ENCODE peak calls at places on chromosomes 3 and 15, in five cellular contexts. One of them, this sample, is unnamed. For H3K27me3, the result is how much of the 10 kb centered on the place peaks cover.

GRCh38 chr3:185423178-185423577 is 60.2 kb downstream of the MAP3K13 start:
- DNase-seq in CD8-positive, alpha-beta T cell: no peak
- DNase-seq in breast epithelium: no peak
- DNase-seq in left ventricle myocardium inferior: no peak
- DNase-seq in GM06990: no peak
- DNase-seq in this sample: peak

GRCh38 chr3:105791919-105792786 is 76.7 kb downstream of the CBLB start:
- DNase-seq in CD8-positive, alpha-beta T cell: no peak
- DNase-seq in breast epithelium: peak
- DNase-seq in left ventricle myocardium inferior: peak
- DNase-seq in GM06990: no peak
- DNase-seq in this sample: no peak

GRCh38 chr15:91099616-91100560 is at the start of gene SV2B:
- DNase-seq in CD8-positive, alpha-beta T cell: no peak
- DNase-seq in breast epithelium: no peak
- DNase-seq in left ventricle myocardium inferior: peak
- DNase-seq in GM06990: peak
- DNase-seq in this sample: no peak

GRCh38 chr15:52652984-52653383 is 26.2 kb downstream of the ATOSA start:
- DNase-seq in CD8-positive, alpha-beta T cell: no peak
- DNase-seq in breast epithelium: no peak
- DNase-seq in left ventricle myocardium inferior: no peak
- DNase-seq in GM06990: no peak
- DNase-seq in this sample: no peak

GRCh38 chr3:127440384-127440783 is 150.1 kb downstream of the TPRA1 start:
- DNase-seq in CD8-positive, alpha-beta T cell: no peak
- DNase-seq in breast epithelium: no peak
- DNase-seq in left ventricle myocardium inferior: no peak
- DNase-seq in GM06990: no peak
- DNase-seq in this sample: no peak

GRCh38 chr3:110327870-110328269 is 743.7 kb upstream of the NECTIN3 start:
- DNase-seq in CD8-positive, alpha-beta T cell: no peak
- DNase-seq in breast epithelium: no peak
- DNase-seq in left ventricle myocardium inferior: no peak
- DNase-seq in GM06990: no peak
- DNase-seq in this sample: no peak

GRCh38 chr3:77871436-77871835 is 831.5 kb downstream of the ROBO2 start:
- DNase-seq in CD8-positive, alpha-beta T cell: no peak
- DNase-seq in breast epithelium: no peak
- DNase-seq in left ventricle myocardium inferior: no peak
- DNase-seq in GM06990: no peak
- DNase-seq in this sample: no peak

GRCh38 chr15:48803877-48804276 is 7.0 kb downstream of the CEP152 start:
- DNase-seq in CD8-positive, alpha-beta T cell: no peak
- DNase-seq in breast epithelium: no peak
- DNase-seq in left ventricle myocardium inferior: no peak
- DNase-seq in GM06990: no peak
- DNase-seq in this sample: no peak

GRCh38 chr3:48034000-48034516 is 17.8 kb upstream of the MAP4 start:
- DNase-seq in CD8-positive, alpha-beta T cell: no peak
- DNase-seq in breast epithelium: no peak
- DNase-seq in left ventricle myocardium inferior: no peak
- DNase-seq in GM06990: peak
- DNase-seq in this sample: no peak

GRCh38 chr3:168117853-168118313 is 22.2 kb upstream of the GOLIM4 start:
- DNase-seq in CD8-positive, alpha-beta T cell: no peak
- DNase-seq in breast epithelium: no peak
- DNase-seq in left ventricle myocardium inferior: no peak
- DNase-seq in GM06990: no peak
- DNase-seq in this sample: no peak

GRCh38 chr3:5058463-5058862 is 63.6 kb upstream of the ARL8B start:
- DNase-seq in CD8-positive, alpha-beta T cell: no peak
- DNase-seq in breast epithelium: no peak
- DNase-seq in left ventricle myocardium inferior: no peak
- DNase-seq in GM06990: no peak
- DNase-seq in this sample: no peak

GRCh38 chr15:67941643-67942315 is 101.9 kb upstream of the RNU6-1 start:
- DNase-seq in CD8-positive, alpha-beta T cell: no peak
- DNase-seq in breast epithelium: peak
- DNase-seq in left ventricle myocardium inferior: no peak
- DNase-seq in GM06990: no peak
- DNase-seq in this sample: no peak

GRCh38 chr3:141231923-141232861 is 567 bp downstream of the PXYLP1 start:
- DNase-seq in CD8-positive, alpha-beta T cell: no peak
- DNase-seq in breast epithelium: peak
- DNase-seq in left ventricle myocardium inferior: peak
- DNase-seq in GM06990: peak
- DNase-seq in this sample: no peak

GRCh38 chr15:31325432-31325975 is 1.1 kb upstream of the KLF13 start:
- DNase-seq in CD8-positive, alpha-beta T cell: peak
- DNase-seq in breast epithelium: peak
- DNase-seq in left ventricle myocardium inferior: peak
- DNase-seq in GM06990: peak
- DNase-seq in this sample: no peak

GRCh38 chr3:43883729-43884396 is 193.1 kb downstream of the ABHD5 start:
- DNase-seq in CD8-positive, alpha-beta T cell: no peak
- DNase-seq in breast epithelium: peak
- DNase-seq in left ventricle myocardium inferior: no peak
- DNase-seq in GM06990: no peak
- DNase-seq in this sample: no peak

GRCh38 chr3:33115024-33115768 is 1.4 kb downstream of the CRTAP start:
- DNase-seq in CD8-positive, alpha-beta T cell: no peak
- DNase-seq in breast epithelium: peak
- DNase-seq in left ventricle myocardium inferior: peak
- DNase-seq in GM06990: no peak
- DNase-seq in this sample: no peak

GRCh38 chr3:70614111-70614510 is 301.7 kb upstream of the MDFIC2 start:
- DNase-seq in CD8-positive, alpha-beta T cell: no peak
- DNase-seq in breast epithelium: no peak
- DNase-seq in left ventricle myocardium inferior: no peak
- DNase-seq in GM06990: no peak
- DNase-seq in this sample: no peak

GRCh38 chr3:191492601-191493000 is 31.6 kb downstream of the PYDC2 start:
- DNase-seq in CD8-positive, alpha-beta T cell: no peak
- DNase-seq in breast epithelium: no peak
- DNase-seq in left ventricle myocardium inferior: no peak
- DNase-seq in GM06990: no peak
- DNase-seq in this sample: no peak

GRCh38 chr3:195032955-195033354 is 238.0 kb downstream of the XXYLT1 start:
- DNase-seq in CD8-positive, alpha-beta T cell: no peak
- DNase-seq in breast epithelium: no peak
- DNase-seq in left ventricle myocardium inferior: no peak
- DNase-seq in GM06990: no peak
- DNase-seq in this sample: no peak

GRCh38 chr3:10743366-10744097 is 72.5 kb upstream of the SLC6A11 start:
- DNase-seq in CD8-positive, alpha-beta T cell: no peak
- DNase-seq in breast epithelium: no peak
- DNase-seq in left ventricle myocardium inferior: no peak
- DNase-seq in GM06990: no peak
- DNase-seq in this sample: no peak

GRCh38 chr3:115245437-115245836 is 98.3 kb upstream of the ZBTB20 start:
- DNase-seq in CD8-positive, alpha-beta T cell: no peak
- DNase-seq in breast epithelium: no peak
- DNase-seq in left ventricle myocardium inferior: no peak
- DNase-seq in GM06990: no peak
- DNase-seq in this sample: no peak

GRCh38 chr3:114567774-114568173 is 273.9 kb downstream of the TIGIT start:
- DNase-seq in CD8-positive, alpha-beta T cell: no peak
- DNase-seq in breast epithelium: no peak
- DNase-seq in left ventricle myocardium inferior: no peak
- DNase-seq in GM06990: no peak
- DNase-seq in this sample: no peak

GRCh38 chr3:146218880-146219866 is 31.7 kb downstream of the PLSCR4 start:
- DNase-seq in CD8-positive, alpha-beta T cell: peak
- DNase-seq in breast epithelium: no peak
- DNase-seq in left ventricle myocardium inferior: no peak
- DNase-seq in GM06990: no peak
- DNase-seq in this sample: no peak

GRCh38 chr3:126119008-126119675 is 35.2 kb upstream of the SLC41A3 start:
- DNase-seq in CD8-positive, alpha-beta T cell: no peak
- DNase-seq in breast epithelium: no peak
- DNase-seq in left ventricle myocardium inferior: no peak
- DNase-seq in GM06990: no peak
- DNase-seq in this sample: no peak

GRCh38 chr3:45642731-45643152 is 46.5 kb upstream of the SACM1L start:
- DNase-seq in CD8-positive, alpha-beta T cell: no peak
- DNase-seq in breast epithelium: no peak
- DNase-seq in left ventricle myocardium inferior: no peak
- DNase-seq in GM06990: no peak
- DNase-seq in this sample: no peak

GRCh38 chr3:43755511-43756200 is 64.9 kb downstream of the ABHD5 start:
- DNase-seq in CD8-positive, alpha-beta T cell: no peak
- DNase-seq in breast epithelium: no peak
- DNase-seq in left ventricle myocardium inferior: no peak
- DNase-seq in GM06990: no peak
- DNase-seq in this sample: no peak

GRCh38 chr3:12381199-12381598 is 92.3 kb downstream of the PPARG start:
- DNase-seq in CD8-positive, alpha-beta T cell: no peak
- DNase-seq in breast epithelium: no peak
- DNase-seq in left ventricle myocardium inferior: no peak
- DNase-seq in GM06990: no peak
- DNase-seq in this sample: no peak

GRCh38 chr3:5428607-5429516 is 241.4 kb downstream of the EDEM1 start:
- DNase-seq in CD8-positive, alpha-beta T cell: no peak
- DNase-seq in breast epithelium: no peak
- DNase-seq in left ventricle myocardium inferior: no peak
- DNase-seq in GM06990: peak
- DNase-seq in this sample: no peak

GRCh38 chr3:65953301-65953812 is 85.4 kb downstream of the MAGI1 start:
- DNase-seq in CD8-positive, alpha-beta T cell: no peak
- DNase-seq in breast epithelium: peak
- DNase-seq in left ventricle myocardium inferior: no peak
- DNase-seq in GM06990: no peak
- DNase-seq in this sample: no peak

GRCh38 chr15:65986416-65986815 is 117.1 kb downstream of the RAB11A start:
- DNase-seq in CD8-positive, alpha-beta T cell: no peak
- DNase-seq in breast epithelium: no peak
- DNase-seq in left ventricle myocardium inferior: no peak
- DNase-seq in GM06990: no peak
- DNase-seq in this sample: no peak
- H3K27me3 ChIP-seq in CD8-positive, alpha-beta T cell: under half
- H3K27me3 ChIP-seq in breast epithelium: under half
- H3K27me3 ChIP-seq in left ventricle myocardium inferior: half or more
- H3K27me3 ChIP-seq in GM06990: under half
- H3K27me3 ChIP-seq in this sample: under half

DNA sequence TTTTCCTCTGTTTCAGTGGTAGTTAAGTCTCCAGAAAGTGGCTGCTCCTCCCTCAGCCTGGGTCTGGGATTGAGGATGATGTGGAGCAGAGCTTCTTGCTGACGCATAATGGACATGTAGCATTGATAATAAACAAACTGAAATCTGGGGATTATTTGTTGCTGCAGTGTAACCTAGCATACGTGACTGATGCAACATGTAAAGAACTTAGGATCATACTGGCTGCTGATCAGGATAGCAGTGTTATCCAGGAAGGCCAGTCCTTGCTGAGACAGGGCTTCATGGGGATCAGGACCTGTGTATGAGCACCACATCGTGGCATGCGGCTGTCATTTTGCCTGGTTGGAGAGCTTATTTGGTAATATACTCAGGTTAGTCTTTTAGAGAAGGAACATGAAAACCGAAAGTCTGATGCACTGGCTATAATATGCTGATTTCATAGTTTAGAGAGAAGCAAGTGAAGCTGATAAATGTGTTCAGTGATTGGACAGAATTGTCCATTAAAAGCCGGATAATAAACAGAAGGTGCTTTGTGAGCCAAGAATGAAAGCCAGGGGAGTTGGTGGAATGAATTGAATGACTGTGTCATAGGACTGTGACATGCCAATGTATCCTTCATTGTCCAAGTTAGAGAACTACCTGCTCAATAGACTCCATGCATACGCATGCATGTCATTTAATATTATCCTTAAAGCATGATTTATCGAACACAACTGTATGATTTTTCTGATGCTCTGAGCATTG is 4.1 kb downstream of the MINAR1 start:
- DNase-seq in CD8-positive, alpha-beta T cell: no peak
- DNase-seq in breast epithelium: no peak
- DNase-seq in left ventricle myocardium inferior: no peak
- DNase-seq in GM06990: no peak
- DNase-seq in this sample: no peak
- H3K27me3 ChIP-seq in CD8-positive, alpha-beta T cell: under half
- H3K27me3 ChIP-seq in breast epithelium: under half
- H3K27me3 ChIP-seq in left ventricle myocardium inferior: half or more
- H3K27me3 ChIP-seq in GM06990: under half
- H3K27me3 ChIP-seq in this sample: under half

GRCh38 chr15:34754171-34754580 is 622 bp downstream of the GJD2 start:
- DNase-seq in CD8-positive, alpha-beta T cell: no peak
- DNase-seq in breast epithelium: no peak
- DNase-seq in left ventricle myocardium inferior: no peak
- DNase-seq in GM06990: no peak
- DNase-seq in this sample: no peak

GRCh38 chr15:34757262-34757661 is 2.5 kb upstream of the GJD2 start:
- DNase-seq in CD8-positive, alpha-beta T cell: no peak
- DNase-seq in breast epithelium: no peak
- DNase-seq in left ventricle myocardium inferior: no peak
- DNase-seq in GM06990: no peak
- DNase-seq in this sample: no peak

GRCh38 chr15:34753236-34753894 is 1.4 kb downstream of the GJD2 start:
- DNase-seq in CD8-positive, alpha-beta T cell: no peak
- DNase-seq in breast epithelium: no peak
- DNase-seq in left ventricle myocardium inferior: peak
- DNase-seq in GM06990: no peak
- DNase-seq in this sample: no peak

GRCh38 chr15:34755419-34755773 is 598 bp upstream of the GJD2 start:
- DNase-seq in CD8-positive, alpha-beta T cell: no peak
- DNase-seq in breast epithelium: no peak
- DNase-seq in left ventricle myocardium inferior: no peak
- DNase-seq in GM06990: no peak
- DNase-seq in this sample: no peak

DNA sequence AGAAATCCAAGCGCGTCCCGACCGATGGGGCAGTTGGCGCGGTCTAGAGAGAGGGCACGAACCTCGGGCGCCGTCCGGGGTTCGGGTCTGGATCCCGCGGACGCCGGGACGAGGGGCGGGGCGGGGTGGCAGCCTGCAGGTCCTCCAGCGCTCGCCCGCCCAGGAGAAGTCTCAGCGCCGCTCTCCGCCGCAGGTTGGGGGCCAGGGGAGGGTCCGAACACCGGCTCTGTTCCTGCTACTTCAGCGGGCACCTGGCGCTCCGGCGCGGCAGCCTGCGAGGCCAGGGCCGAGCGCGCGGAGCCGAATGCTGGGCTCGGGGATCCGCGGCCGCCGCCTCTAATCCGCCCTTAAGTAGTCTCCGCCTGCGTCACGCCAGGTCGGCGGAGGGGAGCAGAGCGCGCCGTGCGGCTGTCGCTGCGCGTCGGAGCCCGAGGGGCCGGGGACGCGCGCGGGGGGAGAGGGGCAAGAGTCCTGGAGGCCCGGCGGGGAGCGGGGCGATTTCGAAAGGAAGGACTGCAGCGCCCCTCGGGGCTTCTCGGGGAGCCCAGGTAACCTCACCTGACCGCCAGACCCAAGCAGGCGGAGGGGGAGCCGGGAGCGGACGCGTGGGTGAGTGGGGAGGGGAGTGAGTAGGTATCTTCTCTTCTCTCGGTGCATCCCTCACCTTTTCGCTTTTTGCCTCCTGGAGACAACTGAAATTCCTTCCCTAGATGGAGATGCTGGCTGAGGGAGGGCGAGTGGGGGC is at the start of gene GJD2:
- DNase-seq in CD8-positive, alpha-beta T cell: no peak
- DNase-seq in breast epithelium: no peak
- DNase-seq in left ventricle myocardium inferior: no peak
- DNase-seq in GM06990: no peak
- DNase-seq in this sample: no peak
- H3K27me3 ChIP-seq in CD8-positive, alpha-beta T cell: under half
- H3K27me3 ChIP-seq in breast epithelium: half or more
- H3K27me3 ChIP-seq in left ventricle myocardium inferior: half or more
- H3K27me3 ChIP-seq in GM06990: under half
- H3K27me3 ChIP-seq in this sample: under half

GRCh38 chr3:128486692-128487537 is 6.1 kb downstream of the GATA2 start:
- DNase-seq in CD8-positive, alpha-beta T cell: no peak
- DNase-seq in breast epithelium: no peak
- DNase-seq in left ventricle myocardium inferior: no peak
- DNase-seq in GM06990: no peak
- DNase-seq in this sample: no peak
- H3K27me3 ChIP-seq in CD8-positive, alpha-beta T cell: half or more
- H3K27me3 ChIP-seq in breast epithelium: half or more
- H3K27me3 ChIP-seq in left ventricle myocardium inferior: half or more
- H3K27me3 ChIP-seq in GM06990: under half
- H3K27me3 ChIP-seq in this sample: under half

This sample was measured in Panc1.